ENCODE peak calls at places on chromosomes 12 and 14, in four cellular contexts. One of them, this sample, is unnamed.
A peak's percentile ranks its signal among the peaks of the same experiment; 100 is the strongest.

GRCh38 chr14:96091149-96091693 is 52.1 kb downstream of the C14orf132 start:
- DNase-seq in body of pancreas: no peak
- DNase-seq in astrocyte: no peak
- DNase-seq in fibroblast of lung: no peak
- DNase-seq in this sample: no peak

GRCh38 chr14:81396108-81396507 is 4.0 kb downstream of the STON2 start:
- DNase-seq in fibroblast of lung: peak; percentile 22
- DNase-seq in astrocyte: no peak
- DNase-seq in body of pancreas: no peak
- DNase-seq in this sample: no peak

GRCh38 chr12:55074771-55075170 is 51.4 kb upstream of the OR9K2 start:
- DNase-seq in astrocyte: no peak
- DNase-seq in fibroblast of lung: no peak
- DNase-seq in body of pancreas: no peak
- DNase-seq in this sample: no peak

GRCh38 chr14:104424406-104425072 is 155.0 kb upstream of the C14orf180 start:
- DNase-seq in fibroblast of lung: no peak
- DNase-seq in body of pancreas: no peak
- DNase-seq in astrocyte: no peak
- DNase-seq in this sample: no peak

GRCh38 chr12:19234171-19234704 is 104.7 kb downstream of the PLEKHA5 start:
- DNase-seq in astrocyte: peak; percentile 27
- DNase-seq in fibroblast of lung: peak; percentile 36
- DNase-seq in body of pancreas: no peak
- DNase-seq in this sample: peak; percentile 58

GRCh38 chr12:2183556-2184541 is 131.1 kb downstream of the CACNA1C start:
- DNase-seq in fibroblast of lung: peak; percentile 85
- DNase-seq in astrocyte: peak; percentile 82
- DNase-seq in body of pancreas: no peak
- DNase-seq in this sample: peak; percentile 75

GRCh38 chr12:130565189-130565588 is 150.9 kb downstream of the RIMBP2 start:
- DNase-seq in body of pancreas: no peak
- DNase-seq in fibroblast of lung: no peak
- DNase-seq in astrocyte: no peak
- DNase-seq in this sample: no peak

GRCh38 chr12:5440973-5441372 is 9.1 kb downstream of the NTF3 start:
- DNase-seq in body of pancreas: no peak
- DNase-seq in fibroblast of lung: no peak
- DNase-seq in astrocyte: no peak
- DNase-seq in this sample: no peak

GRCh38 chr12:109740694-109741245 is 27.1 kb downstream of the FAM222A start:
- DNase-seq in body of pancreas: peak; percentile 1
- DNase-seq in fibroblast of lung: no peak
- DNase-seq in astrocyte: no peak
- DNase-seq in this sample: no peak

GRCh38 chr14:103091041-103091882 is 3.3 kb upstream of the EXOC3L4 start:
- DNase-seq in fibroblast of lung: peak; percentile 19
- DNase-seq in body of pancreas: peak; percentile 69
- DNase-seq in astrocyte: no peak
- DNase-seq in this sample: peak; percentile 71

GRCh38 chr14:99884834-99885648 is 91.8 kb downstream of the EML1 start:
- DNase-seq in astrocyte: peak; percentile 47
- DNase-seq in fibroblast of lung: peak; percentile 59
- DNase-seq in body of pancreas: peak; percentile 32
- DNase-seq in this sample: peak; percentile 76

GRCh38 chr12:6383572-6384498 is at the start of gene LTBR:
- DNase-seq in body of pancreas: peak; percentile 97
- DNase-seq in fibroblast of lung: peak; percentile 82
- DNase-seq in astrocyte: peak; percentile 67
- DNase-seq in this sample: peak; percentile 97

GRCh38 chr12:131609762-131610161 is 101.1 kb upstream of the SFSWAP start:
- DNase-seq in body of pancreas: no peak
- DNase-seq in astrocyte: no peak
- DNase-seq in fibroblast of lung: no peak
- DNase-seq in this sample: no peak
- H3K4me3 ChIP-seq in body of pancreas: no peak overlapping the region
- H3K4me3 ChIP-seq in astrocyte: no peak overlapping the region
- H3K4me3 ChIP-seq in fibroblast of lung: no peak overlapping the region
- H3K4me3 ChIP-seq in this sample: no peak overlapping the region

GRCh38 chr12:92070054-92070863 is 75.4 kb downstream of the BTG1 start:
- DNase-seq in body of pancreas: peak; percentile 91
- DNase-seq in fibroblast of lung: no peak
- DNase-seq in astrocyte: no peak
- DNase-seq in this sample: peak; percentile 53
- TF ChIP-seq CTCF in body of pancreas: no peak
- TF ChIP-seq CTCF in fibroblast of lung: no peak
- TF ChIP-seq CTCF in astrocyte: no peak
- TF ChIP-seq CTCF in this sample: no peak

DNA sequence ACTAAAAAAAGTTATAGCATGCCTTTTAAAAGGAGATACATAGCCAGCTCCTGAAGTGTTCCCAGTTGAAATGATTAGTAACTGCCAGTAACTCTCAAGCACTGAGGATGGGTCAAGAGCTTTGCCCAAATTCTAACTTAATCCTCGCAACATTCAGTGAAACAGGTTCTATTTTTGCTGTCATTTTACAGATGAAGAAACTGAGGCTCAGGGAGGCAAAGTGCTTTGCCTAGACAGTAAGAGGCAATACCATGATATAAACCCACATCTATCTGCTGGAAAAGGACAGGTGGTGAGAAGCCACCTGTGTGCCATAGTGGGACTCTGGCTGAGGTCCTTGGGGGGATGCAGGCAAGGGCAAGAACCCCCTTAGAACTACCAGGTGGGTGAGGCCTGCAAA is 8.8 kb downstream of the TESC start:
- DNase-seq in body of pancreas: no peak
- DNase-seq in fibroblast of lung: no peak
- DNase-seq in astrocyte: no peak
- DNase-seq in this sample: no peak
- H3K4me3 ChIP-seq in body of pancreas: no peak overlapping the region
- H3K4me3 ChIP-seq in fibroblast of lung: no peak overlapping the region
- H3K4me3 ChIP-seq in astrocyte: no peak overlapping the region
- H3K4me3 ChIP-seq in this sample: no peak overlapping the region

DNA sequence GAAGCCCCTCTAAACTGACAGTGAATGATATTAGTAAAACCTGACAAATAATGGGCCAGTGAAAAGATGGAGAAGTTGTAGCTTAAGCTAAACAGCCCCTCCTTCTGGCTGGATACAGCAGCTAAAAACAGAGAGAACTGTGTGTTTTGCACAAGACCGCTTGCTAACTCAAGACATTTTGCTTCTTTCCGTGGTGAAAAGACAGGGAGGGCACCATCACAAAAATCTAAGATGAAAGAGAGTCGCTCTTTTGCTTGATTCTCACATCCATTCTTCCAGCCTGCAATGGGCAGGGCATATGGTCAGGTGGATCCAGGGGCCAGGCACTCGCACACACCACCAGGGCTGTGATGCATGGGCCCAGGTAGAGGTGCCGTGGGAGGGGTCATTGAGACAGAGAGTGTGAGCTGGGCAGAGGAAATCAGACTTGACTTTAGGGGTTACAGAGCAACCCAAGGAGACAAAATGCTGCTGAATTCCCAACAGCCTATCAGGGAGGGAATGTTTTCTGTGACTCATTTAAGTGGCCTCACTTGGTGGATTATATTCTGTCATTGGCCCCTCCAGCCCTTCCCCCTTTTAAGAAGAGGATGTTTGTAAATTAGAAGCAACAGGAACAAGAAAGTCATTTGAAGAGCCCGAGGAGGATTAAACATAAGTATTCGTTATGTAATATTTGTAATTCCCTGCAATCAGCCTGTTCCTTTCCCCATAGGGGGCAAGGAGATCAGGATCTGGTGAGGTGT is 12.2 kb downstream of the EMP1 start:
- DNase-seq in astrocyte: no peak
- DNase-seq in body of pancreas: no peak
- DNase-seq in fibroblast of lung: no peak
- DNase-seq in this sample: peak; percentile 63
- TF ChIP-seq CTCF in astrocyte: peak; percentile 46
- TF ChIP-seq CTCF in body of pancreas: no peak
- TF ChIP-seq CTCF in fibroblast of lung: peak; percentile 63
- TF ChIP-seq CTCF in this sample: peak; percentile 70

DNA sequence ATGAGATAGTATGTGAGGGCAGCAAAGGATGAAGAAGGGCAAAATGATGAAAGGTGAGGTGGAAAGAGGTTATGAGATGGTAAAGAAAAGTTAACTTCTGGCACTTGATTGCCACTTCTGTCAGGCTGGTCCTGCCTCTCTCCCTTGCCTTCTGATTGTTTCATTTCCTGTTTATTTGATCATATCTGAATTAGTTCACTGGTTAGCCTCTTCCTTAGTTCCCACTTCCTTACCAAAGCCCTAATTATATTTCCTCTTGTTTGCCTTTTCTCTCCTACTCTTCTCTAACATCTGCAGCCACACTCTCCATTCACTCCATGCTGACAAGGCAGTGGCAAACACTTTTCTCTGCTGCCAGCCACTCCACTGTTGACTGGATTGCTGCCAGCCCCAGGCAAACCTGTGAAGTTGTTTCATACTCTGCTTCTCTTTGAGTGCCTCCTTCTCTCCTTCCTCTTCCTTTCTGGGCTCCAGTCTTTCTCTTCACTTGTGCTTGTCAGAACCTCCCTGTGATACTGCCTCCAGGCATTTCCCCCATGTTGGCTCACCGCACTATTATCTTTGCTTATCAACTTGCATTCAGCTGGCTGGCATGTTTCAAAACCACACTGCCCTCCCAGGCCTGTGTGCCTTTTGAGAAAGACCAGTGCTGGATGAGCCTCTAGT is 8.1 kb downstream of the PNP start:
- DNase-seq in body of pancreas: no peak
- DNase-seq in astrocyte: peak; percentile 69
- DNase-seq in fibroblast of lung: peak; percentile 79
- DNase-seq in this sample: peak; percentile 90
- H3K4me3 ChIP-seq in body of pancreas: no peak overlapping the region
- H3K4me3 ChIP-seq in astrocyte: no peak overlapping the region
- H3K4me3 ChIP-seq in fibroblast of lung: no peak overlapping the region
- H3K4me3 ChIP-seq in this sample: no peak overlapping the region

DNA sequence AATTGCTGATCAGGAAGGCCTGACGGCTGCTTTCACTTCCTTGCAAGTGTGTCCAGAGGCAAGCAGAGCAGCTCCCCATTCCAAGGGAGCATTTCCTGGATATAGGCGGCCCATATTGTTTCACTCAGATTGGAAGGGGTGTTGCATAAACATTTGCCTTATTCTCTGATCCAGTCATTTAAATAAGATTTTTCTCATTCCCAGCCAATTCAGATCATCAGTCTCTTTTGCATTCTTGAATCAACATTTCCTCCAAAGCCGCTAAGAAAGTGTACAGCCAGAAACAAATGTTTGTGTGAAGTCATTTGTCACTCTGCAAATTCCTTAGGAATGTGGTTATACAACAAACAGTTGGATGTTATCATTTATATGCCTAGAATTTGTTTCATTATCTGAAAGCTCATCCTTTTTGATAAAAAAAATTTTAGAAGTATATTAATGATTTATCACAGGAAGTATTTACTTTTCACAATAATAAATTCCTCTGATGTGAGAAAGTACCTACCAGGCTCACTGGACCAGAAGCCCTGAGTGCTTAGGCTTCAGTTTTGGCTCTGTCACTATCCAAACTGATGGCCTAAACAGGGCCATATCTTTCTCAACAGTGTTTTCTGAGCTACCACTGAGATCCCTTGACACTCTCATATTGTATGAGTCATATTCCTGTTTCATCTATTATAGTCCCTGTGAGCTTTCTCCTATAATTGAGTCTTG is 379.6 kb downstream of the CCDC91 start:
- DNase-seq in body of pancreas: peak; percentile 30
- DNase-seq in astrocyte: peak; percentile 94
- DNase-seq in fibroblast of lung: peak; percentile 93
- DNase-seq in this sample: peak; percentile 76
- TF ChIP-seq CTCF in body of pancreas: no peak
- TF ChIP-seq CTCF in astrocyte: no peak
- TF ChIP-seq CTCF in fibroblast of lung: no peak
- TF ChIP-seq CTCF in this sample: no peak

DNA sequence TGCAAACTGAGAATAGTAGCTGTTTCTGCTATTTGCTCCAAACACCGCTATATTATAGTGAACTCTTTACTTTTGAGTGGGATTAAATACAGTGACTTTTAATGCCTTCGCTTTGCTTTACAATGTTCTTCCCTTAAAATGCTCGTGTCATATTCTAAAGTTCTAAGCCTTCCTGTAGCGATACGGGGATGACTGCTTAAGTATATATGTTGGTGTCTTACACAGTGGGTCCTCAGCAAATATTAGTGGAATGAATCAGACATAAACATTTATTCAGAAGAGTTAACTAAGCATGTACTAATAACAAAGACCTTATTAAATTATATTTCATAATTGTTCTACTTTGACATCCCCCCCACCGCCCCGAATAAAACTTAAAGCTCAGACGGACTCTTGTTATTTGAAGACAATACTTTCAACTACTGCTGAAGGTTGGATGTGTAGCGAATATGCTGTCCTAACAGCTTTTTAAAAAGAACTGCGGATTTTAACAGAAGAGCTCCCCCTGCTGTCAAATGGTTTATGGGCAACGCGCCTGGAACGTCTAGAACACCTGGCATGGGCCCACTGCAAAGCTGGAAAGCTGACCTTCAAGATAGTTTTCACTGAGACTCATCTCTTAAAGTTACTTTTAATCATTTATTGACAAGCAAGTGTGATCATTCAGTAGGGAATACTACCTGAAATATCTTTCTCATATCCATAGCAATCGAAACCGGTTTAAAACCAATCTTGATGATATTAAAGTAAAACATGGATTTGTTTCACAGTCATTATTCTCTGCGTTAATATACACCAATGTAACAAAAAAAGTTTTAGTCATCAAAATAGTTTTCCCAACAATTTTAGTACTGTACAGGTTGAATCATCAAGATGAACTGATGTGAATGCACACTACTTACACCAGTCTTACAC is 136.7 kb upstream of the KRAS start:
- DNase-seq in fibroblast of lung: peak; percentile 81
- DNase-seq in astrocyte: peak; percentile 73
- DNase-seq in body of pancreas: peak; percentile 92
- DNase-seq in this sample: peak; percentile 90
- H3K4me3 ChIP-seq in fibroblast of lung: peak overlapping the region; percentile 60
- H3K4me3 ChIP-seq in astrocyte: peak overlapping the region; percentile 72
- H3K4me3 ChIP-seq in body of pancreas: peak overlapping the region; percentile 15
- H3K4me3 ChIP-seq in this sample: peak overlapping the region; percentile 77

This sample was measured in fibroblast of villous mesenchyme.